ENCODE peak calls at places on chromosomes 2 and 18, in six cellular contexts. B is H9, Z is neuronal stem cell, Y is mesendoderm, D is trophoblast cell, Q is H1. K is an unnamed sample.

GRCh38 chr2:48607307-48608014 is 10.2 kb upstream of the GTF2A1L start:
- DNase-seq in B (no peak), Y (no peak), Z (no peak), D (no peak), Q (no peak), K (no peak)

GRCh38 chr2:32862269-32863055 is 84.3 kb upstream of the LTBP1 start:
- DNase-seq in D (no peak), Q (no peak), Z (no peak), Y (no peak), B (no peak), K (no peak)

GRCh38 chr2:189008555-189009312 is 34.6 kb downstream of the COL3A1 start:
- DNase-seq in Y (no peak), Z (no peak), D (no peak), Q (no peak), B (no peak), K (no peak)

GRCh38 chr18:13201315-13201714 is 17.2 kb upstream of the LDLRAD4 start:
- DNase-seq in B (no peak), D (no peak), Q (no peak), Z (no peak), Y (no peak), K (no peak)

GRCh38 chr2:181457121-181457740 is at the start of gene ITGA4:
- DNase-seq in D (peak), Y (peak), Z (peak), Q (peak), B (peak), K (peak)

GRCh38 chr2:178449700-178450573 is 1.0 kb downstream of the PRKRA start:
- DNase-seq in D (no peak), Y (no peak), B (no peak), Z (peak), Q (no peak), K (peak)

GRCh38 chr2:168687314-168687713 is 115.1 kb upstream of the NOSTRIN start:
- DNase-seq in Z (no peak), D (peak), Y (peak), Q (no peak), B (no peak), K (peak)

GRCh38 chr2:174892546-174892945 is 112.6 kb downstream of the CHN1 start:
- DNase-seq in Q (no peak), D (no peak), Y (no peak), B (no peak), Z (no peak), K (no peak)

GRCh38 chr2:4219121-4219520 is 515.7 kb downstream of the DCDC2C start:
- DNase-seq in D (no peak), Y (no peak), B (no peak), Z (no peak), Q (no peak), K (no peak)

GRCh38 chr2:231378028-231378722 is 17.3 kb upstream of the B3GNT7 start:
- DNase-seq in B (peak), Z (no peak), Q (no peak), D (peak), Y (peak), K (peak)

GRCh38 chr18:61765097-61765496 is 127.7 kb downstream of the RNF152 start:
- DNase-seq in Y (peak), Q (no peak), B (no peak), D (peak), Z (peak), K (peak)

GRCh38 chr2:26735096-26735495 is 29.0 kb upstream of the SLC35F6 start:
- DNase-seq in Q (no peak), Y (no peak), Z (no peak), D (no peak), B (no peak), K (peak)

GRCh38 chr2:71348302-71348701 is 16.7 kb downstream of the ZNF638 start:
- DNase-seq in Y (peak), Q (no peak), D (peak), Z (no peak), B (no peak), K (peak)

GRCh38 chr2:25339791-25340339 is 1.9 kb downstream of the DNMT3A start:
- DNase-seq in D (peak), B (peak), Y (peak), Z (no peak), Q (peak), K (no peak)

GRCh38 chr2:217804786-217805678 is 197.8 kb downstream of the TNS1 start:
- DNase-seq in Q (no peak), D (no peak), Z (no peak), B (no peak), Y (peak), K (peak)

GRCh38 chr2:31246184-31246852 is 12.4 kb downstream of the EHD3 start:
- DNase-seq in D (no peak), B (no peak), Y (no peak), Z (no peak), Q (no peak), K (no peak)

GRCh38 chr2:216694201-216694825 is 1.0 kb downstream of the IGFBP5 start:
- DNase-seq in Z (no peak), B (peak), Y (peak), Q (peak), D (no peak), K (peak)

GRCh38 chr2:105102963-105103421 is 65.1 kb downstream of the MRPS9 start:
- DNase-seq in Z (peak), B (peak), D (peak), Q (peak), Y (peak), K (peak)

GRCh38 chr18:7272268-7273049 is 41.6 kb downstream of the LRRC30 start:
- DNase-seq in Y (peak), Z (peak), Q (peak), B (peak), D (peak), K (peak)

GRCh38 chr2:158740127-158740526 is 55.0 kb upstream of the DAPL1 start:
- DNase-seq in Y (no peak), D (no peak), B (no peak), Q (no peak), Z (no peak), K (peak)

GRCh38 chr2:175062787-175063585 is 57.8 kb upstream of the CHN1 start:
- DNase-seq in Q (no peak), Y (peak), Z (no peak), D (no peak), B (peak), K (peak)

GRCh38 chr18:13447621-13448020 is 229.1 kb downstream of the LDLRAD4 start:
- DNase-seq in Y (peak), Q (no peak), D (peak), Z (no peak), B (peak), K (peak)

GRCh38 chr18:52822160-52822559 is 482.2 kb downstream of the DCC start:
- DNase-seq in Z (no peak), B (no peak), Y (no peak), D (no peak), Q (no peak), K (no peak)

GRCh38 chr2:86764661-86765307 is 25.9 kb downstream of the CD8A start:
- DNase-seq in Q (no peak), D (peak), Z (peak), Y (peak), B (no peak), K (peak)

GRCh38 chr2:149189769-149190168 is 140.6 kb upstream of the LYPD6 start:
- DNase-seq in Z (no peak), B (no peak), D (no peak), Y (no peak), Q (no peak), K (no peak)

GRCh38 chr2:63399171-63399570 is 189.1 kb downstream of the WDPCP start:
- DNase-seq in B (no peak), Q (no peak), D (no peak), Y (peak), Z (no peak), K (no peak)

GRCh38 chr2:227439214-227439613 is 32.7 kb upstream of the AGFG1 start:
- DNase-seq in B (no peak), Y (no peak), D (no peak), Q (no peak), Z (no peak), K (no peak)

GRCh38 chr18:69936191-69936558 is 11.5 kb downstream of the CD226 start:
- DNase-seq in Y (no peak), B (no peak), Q (no peak), D (no peak), Z (no peak), K (no peak)

GRCh38 chr2:184113691-184114403 is 484.5 kb upstream of the ZNF804A start:
- DNase-seq in Z (no peak), B (no peak), Q (no peak), D (no peak), Y (no peak), K (no peak)

GRCh38 chr18:49813071-49813320 is 337 bp downstream of the ACAA2 start:
- DNase-seq in D (peak), Y (peak), Z (no peak), Q (no peak), B (no peak), K (peak)

GRCh38 chr18:35099911-35100310 is 58.7 kb downstream of the MAPRE2 start:
- DNase-seq in Q (no peak), Y (no peak), D (no peak), Z (no peak), B (no peak), K (no peak)

GRCh38 chr2:19021100-19021476 is 337.3 kb downstream of the OSR1 start:
- DNase-seq in Z (peak), Q (no peak), D (peak), Y (peak), B (no peak), K (peak)

GRCh38 chr2:64786343-64787018 is 132.8 kb upstream of the SERTAD2 start:
- DNase-seq in D (peak), Z (no peak), Q (no peak), Y (no peak), B (no peak), K (no peak)

GRCh38 chr2:232519581-232519980 is 607 bp upstream of the PRSS56 start:
- DNase-seq in Q (no peak), Z (no peak), B (no peak), Y (no peak), D (no peak), K (no peak)

GRCh38 chr2:110869472-110870446 is 137.4 kb downstream of the ACOXL start:
- DNase-seq in D (no peak), Z (no peak), B (peak), Y (peak), Q (no peak), K (peak)

GRCh38 chr18:67035026-67035425 is 431.1 kb upstream of the CDH19 start:
- DNase-seq in Y (peak), Z (no peak), D (no peak), B (no peak), Q (no peak), K (no peak)

GRCh38 chr2:45708501-45708900 is 57.0 kb downstream of the PRKCE start:
- DNase-seq in Y (no peak), Z (no peak), D (peak), B (no peak), Q (no peak), K (no peak)

GRCh38 chr2:162062559-162062958 is 11.5 kb downstream of the DPP4 start:
- DNase-seq in B (no peak), Q (no peak), Z (no peak), Y (peak), D (peak), K (no peak)

GRCh38 chr2:85539361-85540130 is 578 bp downstream of the MAT2A start:
- DNase-seq in Q (peak), B (peak), Z (peak), D (peak), Y (peak), K (peak)

GRCh38 chr2:70010222-70011111 is 49.0 kb upstream of the ASPRV1 start:
- DNase-seq in Z (no peak), Y (no peak), Q (no peak), B (no peak), D (peak), K (no peak)

GRCh38 chr2:55519908-55520885 is 679 bp downstream of the CFAP36 start:
- DNase-seq in B (no peak), Q (no peak), Y (peak), Z (peak), D (peak), K (peak)

DNA sequence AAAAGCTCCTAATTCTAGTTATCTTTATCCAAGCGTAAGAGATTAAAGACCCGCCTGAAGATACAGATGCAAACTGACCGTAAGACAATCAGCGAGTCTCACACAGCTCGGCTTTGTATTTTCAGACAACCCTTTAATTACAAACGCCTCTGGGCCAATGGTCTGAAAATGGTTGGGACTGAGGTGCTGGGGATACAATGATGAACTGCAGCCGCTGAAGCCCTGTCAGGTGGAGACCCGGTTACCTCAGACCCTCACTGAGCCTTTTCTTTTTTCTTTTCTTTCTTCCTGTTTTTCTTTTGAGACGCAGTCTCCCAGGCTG is 711 bp upstream of the CFAP36 start:
- DNase-seq in D (peak), Y (peak), Q (no peak), Z (peak), B (no peak), K (peak)
- H3K23ac ChIP-seq in D (no peak), Y (no peak), Q (no peak), Z (no peak), B (no peak), K (no peak)

DNA sequence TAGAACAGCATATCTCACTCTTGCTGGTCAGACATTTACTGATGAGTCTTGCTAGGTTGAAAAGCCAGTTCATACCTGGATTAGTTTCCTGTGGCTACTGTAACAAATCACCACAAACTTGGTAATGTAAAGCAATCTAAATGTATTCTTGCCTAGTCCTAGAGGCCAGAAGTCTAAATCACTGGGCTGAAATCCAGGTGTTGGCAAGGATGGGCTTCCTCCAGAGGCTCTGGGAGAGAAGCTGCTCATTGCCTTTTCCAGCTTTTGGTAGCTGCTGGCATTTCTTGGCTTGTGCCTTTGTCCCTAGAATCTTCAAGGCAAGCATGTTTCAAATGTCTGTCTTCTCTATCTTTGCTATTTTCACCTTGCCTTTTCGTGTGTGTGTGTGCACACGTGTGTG is 62.3 kb upstream of the MAP4K3 start:
- DNase-seq in D (no peak), Y (no peak), Q (no peak), Z (no peak), B (no peak), K (no peak)
- H3K23ac ChIP-seq in D (no peak), Y (no peak), Q (no peak), Z (no peak), B (no peak), K (no peak)

DNA sequence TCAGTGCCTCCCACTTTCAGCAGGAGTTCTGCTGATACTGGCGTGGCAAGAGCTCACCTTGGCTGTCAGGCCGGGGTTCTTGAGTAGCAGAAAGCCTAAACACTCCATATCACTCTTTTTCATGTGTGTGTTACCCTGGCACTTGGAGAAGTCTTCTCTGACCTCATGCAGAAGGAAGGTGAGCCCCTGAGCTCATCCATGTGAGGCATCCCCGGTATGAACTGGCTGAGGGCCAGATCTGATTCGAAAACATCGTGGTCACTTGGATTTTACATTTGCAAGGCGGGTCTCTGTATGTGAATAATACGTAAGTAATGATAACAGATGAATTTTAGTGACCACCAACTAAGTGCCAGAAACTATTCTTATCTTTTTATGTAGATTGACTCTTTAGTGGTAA is 93.6 kb downstream of the RAPGEF4 start:
- DNase-seq in Y (peak), B (no peak), Q (no peak), D (peak), Z (no peak), K (peak)
- H3K23ac ChIP-seq in Y (no peak), B (no peak), Q (no peak), D (no peak), Z (no peak), K (no peak)

GRCh38 chr2:23900927-23901322 is 26.0 kb downstream of the ATAD2B start:
- DNase-seq in B (no peak), Z (no peak), D (no peak), Y (no peak), Q (no peak), K (peak)

GRCh38 chr2:23904215-23904614 is 22.7 kb downstream of the ATAD2B start:
- DNase-seq in D (peak), Z (no peak), B (no peak), Q (no peak), Y (no peak), K (no peak)

GRCh38 chr2:23901966-23902942 is 24.7 kb downstream of the ATAD2B start:
- DNase-seq in Q (no peak), Y (no peak), D (peak), Z (no peak), B (no peak), K (peak)

GRCh38 chr2:23903034-23903433 is 23.9 kb downstream of the ATAD2B start:
- DNase-seq in Q (no peak), Y (no peak), B (no peak), Z (no peak), D (no peak), K (no peak)

DNA sequence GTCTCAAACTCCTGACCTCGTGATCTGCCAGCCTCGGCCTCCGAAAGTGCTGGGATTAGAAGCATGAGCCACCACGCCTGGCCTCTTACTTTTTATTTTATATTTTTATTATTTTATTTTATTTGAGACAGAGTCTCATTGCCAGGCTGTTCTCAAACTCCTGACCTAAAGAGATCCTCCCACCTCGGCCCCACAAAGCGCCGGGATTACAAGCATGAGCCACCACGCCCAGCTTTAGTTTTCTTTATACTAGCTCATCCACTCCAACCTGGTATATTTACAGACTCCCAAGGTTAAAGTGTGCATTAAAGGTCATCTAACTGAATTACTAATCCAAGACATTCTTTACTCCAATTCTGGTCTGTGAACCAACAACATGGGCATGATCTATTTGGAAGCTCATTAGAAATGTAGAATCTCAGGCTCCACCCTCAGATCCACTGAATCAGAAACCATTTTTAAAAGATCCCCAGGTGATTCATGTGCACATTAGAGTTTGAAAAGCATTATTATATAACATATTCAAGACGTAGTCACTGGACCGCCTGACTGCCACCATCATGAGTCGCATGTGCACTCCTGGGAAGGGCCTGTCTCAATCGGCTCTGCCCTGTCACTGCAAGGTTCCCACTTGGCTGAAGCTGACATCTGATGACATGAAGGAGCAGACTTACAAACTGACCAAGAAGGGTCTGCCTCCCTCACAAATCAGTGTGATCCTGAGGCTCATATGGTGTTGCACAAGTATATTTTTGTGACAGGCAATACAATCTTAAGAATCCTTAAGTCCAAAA is 26.6 kb downstream of the ATAD2B start:
- DNase-seq in B (no peak), Q (no peak), Y (no peak), Z (no peak), D (peak), K (no peak)
- H3K23ac ChIP-seq in B (no peak), Q (no peak), Y (no peak), Z (no peak), D (no peak), K (no peak)

DNA sequence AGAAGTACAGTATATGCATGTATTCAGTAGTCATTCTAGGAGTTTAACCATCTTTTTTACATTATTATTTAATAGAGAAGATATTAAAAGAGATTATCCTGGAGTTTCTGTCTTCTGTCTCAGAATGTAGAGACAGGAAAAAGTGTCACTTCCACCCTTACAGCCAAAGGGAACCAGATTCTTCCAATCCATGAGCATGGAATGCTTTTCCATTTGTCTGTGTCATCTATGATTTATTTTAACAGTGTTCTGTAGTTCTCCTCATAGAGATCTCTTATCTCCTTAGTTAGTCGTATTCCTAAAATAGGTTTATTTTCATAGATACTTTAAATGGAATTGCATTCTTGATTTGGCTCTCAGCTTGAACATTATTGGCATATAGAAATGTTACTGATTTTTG is 959.5 kb upstream of the PIK3C3 start:
- DNase-seq in B (no peak), Q (no peak), D (no peak), Y (no peak), Z (no peak), K (no peak)
- H3K23ac ChIP-seq in B (no peak), Q (no peak), D (no peak), Y (no peak), Z (no peak), K (no peak)

K was measured in mesenchymal stem cell.